ENCODE peak calls at places on chromosomes 5 and 9, in six cellular contexts. I, R, K, E, M and A are unnamed samples.

GRCh38 chr5:93578813-93579560 is 2.0 kb downstream of the NR2F1-AS1 start:
- DNase-seq in M (peak; percentile 55), K (no peak), E (peak; percentile 72), I (no peak), R (no peak), A (no peak)

GRCh38 chr5:180128671-180129261 is 57.2 kb upstream of the RNF130 start:
- DNase-seq in I (no peak), R (no peak), K (no peak), E (no peak), M (no peak), A (no peak)

GRCh38 chr5:8633706-8634105 is 764.8 kb downstream of the MTRR start:
- DNase-seq in I (peak; percentile 8), E (peak; percentile 37), M (no peak), K (no peak), R (no peak), A (no peak)

GRCh38 chr9:133275105-133276000 is at the start of gene ABO:
- DNase-seq in R (no peak), I (peak; percentile 40), E (no peak), M (no peak), K (no peak), A (no peak)

GRCh38 chr5:169300468-169301385 is at the start of gene SLIT3:
- DNase-seq in M (peak; percentile 87), I (peak; percentile 88), E (peak; percentile 47), K (peak; percentile 82), R (peak; percentile 38), A (peak; percentile 59)

GRCh38 chr5:133847886-133848285 is 120.5 kb downstream of the C5orf15 start:
- DNase-seq in R (no peak), E (no peak), I (no peak), M (peak; percentile 16), K (no peak), A (no peak)

GRCh38 chr9:97570899-97571298 is 62.3 kb downstream of the TSTD2 start:
- DNase-seq in E (no peak), R (no peak), K (no peak), M (no peak), I (no peak), A (no peak)

GRCh38 chr5:81768960-81769452 is 18.1 kb upstream of the SSBP2 start:
- DNase-seq in R (no peak), M (no peak), I (no peak), K (no peak), E (peak; percentile 87), A (peak; percentile 95)

GRCh38 chr5:106699198-106699597 is 971.5 kb downstream of the EFNA5 start:
- DNase-seq in R (peak; percentile 58), K (no peak), E (no peak), M (peak; percentile 76), I (peak; percentile 77), A (no peak)

GRCh38 chr5:157670662-157671591 is at the start of gene C5orf52:
- DNase-seq in E (peak; percentile 14), R (no peak), K (no peak), I (peak; percentile 41), M (no peak), A (peak; percentile 75)

GRCh38 chr9:107755267-107755666 is 265.7 kb upstream of the KLF4 start:
- DNase-seq in E (peak; percentile 71), K (no peak), M (no peak), I (peak; percentile 75), R (no peak), A (peak; percentile 92)

DNA sequence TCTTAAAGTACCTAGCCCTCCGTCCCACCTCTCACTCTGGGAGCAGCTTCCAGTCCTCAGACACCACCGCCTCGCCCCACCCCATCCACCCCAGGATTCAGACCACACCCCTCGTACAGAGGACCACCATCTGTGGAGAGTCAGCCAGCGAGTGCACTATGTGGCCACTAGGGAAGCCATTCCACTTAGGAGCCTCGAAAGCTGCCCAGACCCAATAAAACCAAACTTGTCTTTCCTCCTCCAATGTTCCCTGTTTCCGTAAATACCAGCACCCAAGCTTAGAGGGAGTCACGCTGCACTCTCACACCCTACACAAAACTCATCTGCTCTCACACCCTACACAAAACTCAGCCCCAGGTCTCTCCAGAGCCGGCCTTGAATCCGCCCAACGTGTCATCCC is 1.9 kb downstream of the GCNT4 start:
- DNase-seq in R (no peak), I (peak; percentile 89), K (no peak), M (peak; percentile 77), E (no peak), A (no peak)
- H2BK5ac ChIP-seq in R (no peak overlapping the region), I (no peak overlapping the region), K (no peak overlapping the region), M (no peak overlapping the region), E (no peak overlapping the region), A (no peak overlapping the region)

GRCh38 chr9:14061921-14062320 is 252.0 kb downstream of the NFIB start:
- DNase-seq in I (no peak), E (no peak), R (no peak), K (no peak), M (no peak), A (no peak)
- H3K4ac ChIP-seq in I (no peak overlapping the region), E (no peak overlapping the region), R (no peak overlapping the region), K (no peak overlapping the region), M (no peak overlapping the region), A (no peak overlapping the region)

GRCh38 chr5:89301572-89302025 is 418.6 kb upstream of the MEF2C start:
- DNase-seq in R (no peak), I (no peak), M (no peak), E (no peak), K (no peak), A (no peak)
- H2BK5ac ChIP-seq in R (no peak overlapping the region), I (no peak overlapping the region), M (no peak overlapping the region), E (no peak overlapping the region), K (no peak overlapping the region), A (no peak overlapping the region)

GRCh38 chr5:135230326-135230925 is 168.6 kb downstream of the MACROH2A1 start:
- DNase-seq in K (no peak), I (no peak), M (no peak), R (no peak), E (peak; percentile 78), A (peak; percentile 6)
- H3K4ac ChIP-seq in K (no peak overlapping the region), I (no peak overlapping the region), M (no peak overlapping the region), R (no peak overlapping the region), E (peak overlapping the region; percentile 62), A (no peak overlapping the region)

GRCh38 chr5:149423287-149424268 is 44.5 kb upstream of the IL17B start:
- DNase-seq in R (no peak), K (no peak), E (peak; percentile 85), I (peak; percentile 50), M (peak; percentile 45), A (no peak)
- H2BK5ac ChIP-seq in R (peak overlapping the region; percentile 44), K (no peak overlapping the region), E (peak overlapping the region; percentile 89), I (no peak overlapping the region), M (no peak overlapping the region), A (peak overlapping the region; percentile 98)

GRCh38 chr9:15512204-15512603 is 1.4 kb upstream of the PSIP1 start:
- DNase-seq in I (peak; percentile 28), M (no peak), R (no peak), E (no peak), K (no peak), A (no peak)

GRCh38 chr9:15509931-15510788 is 610 bp downstream of the PSIP1 start:
- DNase-seq in E (no peak), K (peak; percentile 51), I (peak; percentile 73), R (no peak), M (peak; percentile 58), A (peak; percentile 31)

GRCh38 chr9:15512889-15513288 is 2.1 kb upstream of the PSIP1 start:
- DNase-seq in R (peak; percentile 43), E (no peak), M (peak; percentile 68), K (no peak), I (peak; percentile 64), A (no peak)

GRCh38 chr9:15513335-15513734 is 2.6 kb upstream of the PSIP1 start:
- DNase-seq in E (no peak), M (peak; percentile 80), R (peak; percentile 36), K (no peak), I (peak; percentile 87), A (peak; percentile 49)

GRCh38 chr9:15510789-15511575 is at the start of gene PSIP1:
- DNase-seq in I (peak; percentile 89), K (peak; percentile 88), R (peak; percentile 69), M (peak; percentile 84), E (peak; percentile 75), A (peak; percentile 61)
- H3K4ac ChIP-seq in I (peak within 1 kb of the TSS; percentile 74), K (peak within 1 kb of the TSS; percentile 80), R (peak within 1 kb of the TSS; percentile 63), M (no peak within 1 kb of the TSS), E (peak within 1 kb of the TSS; percentile 99), A (peak within 1 kb of the TSS; percentile 57)